ENCODE peak calls at places on chromosome 10, in nine cellular contexts. A is iris pigment epithelial cell, P is AG04449, S is ELR, R is neural progenitor cell, K is NCI-H1694, I is Kasumi-1, Z is glutamatergic neuron, C is substantia nigra. X is an unnamed sample.

GRCh38 chr10:3339531-3339950 is 167.0 kb upstream of the PITRM1 start:
- DNase-seq in A (peak; percentile 68), P (no peak), S (peak; percentile 73), R (no peak), K (no peak), I (peak; percentile 72), Z (no peak), C (no peak), X (no peak)

GRCh38 chr10:60224129-60224705 is 165.5 kb downstream of the ANK3 start:
- DNase-seq in A (no peak), P (no peak), S (no peak), R (no peak), K (no peak), I (no peak), Z (no peak), C (no peak), X (no peak)

GRCh38 chr10:109880886-109881467 is 42.3 kb downstream of the XPNPEP1 start:
- DNase-seq in A (no peak), P (no peak), S (no peak), R (no peak), K (no peak), I (no peak), Z (no peak), C (no peak), X (no peak)

GRCh38 chr10:100970076-100970913 is 991 bp downstream of the SEMA4G start:
- DNase-seq in A (no peak), P (no peak), S (no peak), R (peak; percentile 42), K (no peak), I (no peak), Z (peak; percentile 32), C (no peak), X (no peak)

GRCh38 chr10:102718220-102718619 is 3.8 kb downstream of the SFXN2 start:
- DNase-seq in A (peak; percentile 88), P (no peak), S (no peak), R (peak; percentile 35), K (no peak), I (peak; percentile 61), Z (no peak), C (no peak), X (no peak)

GRCh38 chr10:108392286-108392685 is 1227.8 kb upstream of the SORCS1 start:
- DNase-seq in A (peak; percentile 33), P (peak; percentile 34), S (peak; percentile 81), R (no peak), K (no peak), I (no peak), Z (no peak), C (no peak), X (no peak)

GRCh38 chr10:116469437-116469836 is 41.8 kb downstream of the PNLIPRP3 start:
- DNase-seq in A (peak; percentile 8), P (no peak), S (peak; percentile 2), R (no peak), K (no peak), I (no peak), Z (no peak), C (no peak), X (no peak)

GRCh38 chr10:6643962-6644361 is 63.9 kb upstream of the PRKCQ start:
- DNase-seq in A (no peak), P (no peak), S (no peak), R (no peak), K (no peak), I (no peak), Z (no peak), C (no peak), X (no peak)

GRCh38 chr10:81018898-81019890 is 481.5 kb downstream of the SH2D4B start:
- DNase-seq in A (peak; percentile 44), P (no peak), S (peak; percentile 43), R (peak; percentile 73), K (no peak), I (peak; percentile 71), Z (peak; percentile 21), C (no peak), X (peak; percentile 35)

GRCh38 chr10:125087191-125087896 is 73.0 kb downstream of the CTBP2 start:
- DNase-seq in A (no peak), P (no peak), S (no peak), R (no peak), K (no peak), I (no peak), Z (no peak), C (no peak), X (no peak)

GRCh38 chr10:86288695-86289576 is 77.7 kb downstream of the GRID1 start:
- DNase-seq in A (no peak), P (no peak), S (no peak), R (no peak), K (no peak), I (no peak), Z (no peak), C (no peak), X (no peak)

GRCh38 chr10:106609466-106609865 is 555.0 kb downstream of the SORCS1 start:
- DNase-seq in A (no peak), P (no peak), S (peak; percentile 59), R (no peak), K (no peak), I (no peak), Z (no peak), C (no peak), X (no peak)

GRCh38 chr10:69647819-69648218 is 17.8 kb downstream of the FAM241B start:
- DNase-seq in A (no peak), P (no peak), S (no peak), R (no peak), K (no peak), I (no peak), Z (no peak), C (no peak), X (no peak)

GRCh38 chr10:124685251-124685650 is 58.9 kb downstream of the FAM53B start:
- DNase-seq in A (no peak), P (no peak), S (no peak), R (no peak), K (no peak), I (peak; percentile 86), Z (no peak), C (peak; percentile 74), X (peak; percentile 79)

GRCh38 chr10:70598857-70599295 is 3.7 kb downstream of the PRF1 start:
- DNase-seq in A (no peak), P (no peak), S (no peak), R (no peak), K (no peak), I (no peak), Z (no peak), C (no peak), X (no peak)

GRCh38 chr10:112952282-112952991 is 2.4 kb downstream of the TCF7L2 start:
- DNase-seq in A (peak; percentile 47), P (no peak), S (peak; percentile 63), R (peak; percentile 78), K (no peak), I (no peak), Z (peak; percentile 44), C (peak; percentile 36), X (peak; percentile 25)

GRCh38 chr10:122331615-122332446 is 42.7 kb upstream of the PLEKHA1 start:
- DNase-seq in A (no peak), P (no peak), S (no peak), R (no peak), K (no peak), I (no peak), Z (no peak), C (peak; percentile 26), X (peak; percentile 91)

GRCh38 chr10:60809157-60809556 is 30.9 kb downstream of the CDK1 start:
- DNase-seq in A (peak; percentile 95), P (no peak), S (peak; percentile 32), R (no peak), K (no peak), I (peak; percentile 44), Z (no peak), C (no peak), X (no peak)

GRCh38 chr10:95408148-95408930 is 117.5 kb upstream of the PDLIM1 start:
- DNase-seq in A (no peak), P (no peak), S (no peak), R (no peak), K (no peak), I (no peak), Z (no peak), C (no peak), X (no peak)

GRCh38 chr10:71136036-71136690 is 76.2 kb upstream of the UNC5B start:
- DNase-seq in A (no peak), P (no peak), S (no peak), R (no peak), K (no peak), I (no peak), Z (no peak), C (no peak), X (no peak)